ENCODE peak calls at places on chromosomes 5 and 9, in four cellular contexts. H is lower lobe of right lung, R is neural crest cell, U is colonic mucosa. V is an unnamed sample.

GRCh38 chr9:24381205-24381604 is 164.5 kb downstream of the IZUMO3 start:
- DNase-seq in H (no peak), R (no peak), U (no peak), V (no peak)

GRCh38 chr5:10726913-10727517 is 34.0 kb downstream of the DAP start:
- DNase-seq in R (no peak), H (no peak), U (no peak), V (no peak)

GRCh38 chr9:34589656-34590375 is at the start of gene CNTFR:
- DNase-seq in R (no peak), U (peak; percentile 34), H (peak; percentile 46), V (peak; percentile 88)

GRCh38 chr5:116982035-116982434 is 407.4 kb upstream of the SEMA6A start:
- DNase-seq in R (no peak), U (no peak), H (no peak), V (no peak)

GRCh38 chr9:114664181-114664580 is 6.6 kb upstream of the TEX53 start:
- DNase-seq in R (no peak), U (no peak), H (no peak), V (no peak)

GRCh38 chr5:6718161-6718681 is 5.0 kb downstream of the TENT4A start:
- DNase-seq in H (no peak), U (peak; percentile 12), R (no peak), V (no peak)

GRCh38 chr5:10288600-10289213 is 19.0 kb downstream of the CMBL start:
- DNase-seq in R (no peak), H (peak; percentile 87), U (peak; percentile 94), V (no peak)

GRCh38 chr9:613771-614347 is 227.6 kb upstream of the DMRT1 start:
- DNase-seq in R (peak; percentile 44), U (peak; percentile 67), H (peak; percentile 76), V (no peak)

GRCh38 chr5:10481241-10481932 is 39.7 kb downstream of the ROPN1L start:
- DNase-seq in R (no peak), U (peak; percentile 38), H (no peak), V (no peak)

GRCh38 chr9:116904165-116904564 is 217.1 kb downstream of the TRIM32 start:
- DNase-seq in R (no peak), H (no peak), U (no peak), V (no peak)

GRCh38 chr9:70561805-70562395 is 147.4 kb upstream of the KLF9 start:
- DNase-seq in U (no peak), H (no peak), R (no peak), V (no peak)

GRCh38 chr5:31921852-31922305 is 252.2 kb downstream of the GOLPH3 start:
- DNase-seq in U (no peak), H (no peak), R (no peak), V (no peak)

GRCh38 chr9:134868751-134869553 is 11.7 kb upstream of the FCN2 start:
- DNase-seq in H (no peak), R (no peak), U (no peak), V (no peak)

GRCh38 chr5:36573441-36573840 is 33.0 kb upstream of the SLC1A3 start:
- DNase-seq in R (no peak), U (no peak), H (no peak), V (no peak)

GRCh38 chr9:90919883-90920282 is 118.3 kb downstream of the SYK start:
- DNase-seq in H (no peak), U (no peak), R (no peak), V (no peak)

GRCh38 chr5:75611324-75612210 is at the start of gene ANKDD1B:
- DNase-seq in R (peak; percentile 41), H (peak; percentile 65), U (peak; percentile 54), V (no peak)

GRCh38 chr5:109063223-109063622 is 315.5 kb downstream of the FER start:
- DNase-seq in R (no peak), U (no peak), H (no peak), V (no peak)

GRCh38 chr5:61941637-61942036 is 364.4 kb upstream of the KIF2A start:
- DNase-seq in U (no peak), H (no peak), R (no peak), V (no peak)

GRCh38 chr5:137622850-137623249 is 113.0 kb downstream of the KLHL3 start:
- DNase-seq in R (no peak), H (peak; percentile 87), U (no peak), V (no peak)

GRCh38 chr5:145551714-145552113 is 283.4 kb downstream of the PRELID2 start:
- DNase-seq in H (no peak), R (no peak), U (no peak), V (no peak)

GRCh38 chr9:99000480-99001395 is 57.0 kb downstream of the COL15A1 start:
- DNase-seq in R (peak; percentile 29), U (peak; percentile 50), H (peak; percentile 71), V (peak; percentile 38)

GRCh38 chr5:14155075-14155474 is 11.9 kb downstream of the TRIO start:
- DNase-seq in U (no peak), R (no peak), H (no peak), V (no peak)

GRCh38 chr5:65100846-65101678 is 332.3 kb downstream of the CWC27 start:
- DNase-seq in U (peak; percentile 69), R (peak; percentile 20), H (peak; percentile 49), V (no peak)

GRCh38 chr9:114312513-114312875 is 10.4 kb upstream of the ORM1 start:
- DNase-seq in H (no peak), R (no peak), U (no peak), V (no peak)

GRCh38 chr9:86809151-86809550 is 138.2 kb downstream of the GAS1 start:
- DNase-seq in R (no peak), H (no peak), U (no peak), V (no peak)

GRCh38 chr5:53038196-53038847 is 49.2 kb downstream of the ITGA2 start:
- DNase-seq in R (no peak), H (no peak), U (no peak), V (no peak)

GRCh38 chr9:22683393-22684075 is 236.9 kb downstream of the DMRTA1 start:
- DNase-seq in U (no peak), R (no peak), H (no peak), V (no peak)

GRCh38 chr9:90070056-90070455 is 465.2 kb downstream of the GADD45G start:
- DNase-seq in H (no peak), R (no peak), U (no peak), V (no peak)

GRCh38 chr5:135242021-135242480 is 157.0 kb downstream of the MACROH2A1 start:
- DNase-seq in U (peak; percentile 15), R (no peak), H (peak; percentile 56), V (no peak)

GRCh38 chr5:142819816-142820215 is 49.6 kb downstream of the ARHGAP26 start:
- DNase-seq in R (no peak), H (no peak), U (no peak), V (no peak)

GRCh38 chr9:81536242-81537025 is 152.9 kb downstream of the TLE1 start:
- DNase-seq in U (no peak), H (no peak), R (no peak), V (no peak)

GRCh38 chr9:33480094-33480493 is 6.4 kb upstream of the NOL6 start:
- DNase-seq in R (no peak), H (no peak), U (no peak), V (no peak)

GRCh38 chr9:101536938-101537337 is 3.3 kb downstream of the RNF20 start:
- DNase-seq in U (no peak), R (peak; percentile 23), H (no peak), V (no peak)

GRCh38 chr5:82597437-82597836 is 319.3 kb upstream of the RPS23 start:
- DNase-seq in U (no peak), H (no peak), R (no peak), V (no peak)
- TF ChIP-seq CTCF in U (no peak), H (no peak), R (peak; percentile 24), V (peak; percentile 15)

GRCh38 chr9:123268240-123268949 is at the start of gene STRBP:
- DNase-seq in U (peak; percentile 91), R (peak; percentile 81), H (peak; percentile 94), V (peak; percentile 92)
- TF ChIP-seq CTCF in U (no peak), R (no peak), H (no peak), V (peak; percentile 5)

DNA sequence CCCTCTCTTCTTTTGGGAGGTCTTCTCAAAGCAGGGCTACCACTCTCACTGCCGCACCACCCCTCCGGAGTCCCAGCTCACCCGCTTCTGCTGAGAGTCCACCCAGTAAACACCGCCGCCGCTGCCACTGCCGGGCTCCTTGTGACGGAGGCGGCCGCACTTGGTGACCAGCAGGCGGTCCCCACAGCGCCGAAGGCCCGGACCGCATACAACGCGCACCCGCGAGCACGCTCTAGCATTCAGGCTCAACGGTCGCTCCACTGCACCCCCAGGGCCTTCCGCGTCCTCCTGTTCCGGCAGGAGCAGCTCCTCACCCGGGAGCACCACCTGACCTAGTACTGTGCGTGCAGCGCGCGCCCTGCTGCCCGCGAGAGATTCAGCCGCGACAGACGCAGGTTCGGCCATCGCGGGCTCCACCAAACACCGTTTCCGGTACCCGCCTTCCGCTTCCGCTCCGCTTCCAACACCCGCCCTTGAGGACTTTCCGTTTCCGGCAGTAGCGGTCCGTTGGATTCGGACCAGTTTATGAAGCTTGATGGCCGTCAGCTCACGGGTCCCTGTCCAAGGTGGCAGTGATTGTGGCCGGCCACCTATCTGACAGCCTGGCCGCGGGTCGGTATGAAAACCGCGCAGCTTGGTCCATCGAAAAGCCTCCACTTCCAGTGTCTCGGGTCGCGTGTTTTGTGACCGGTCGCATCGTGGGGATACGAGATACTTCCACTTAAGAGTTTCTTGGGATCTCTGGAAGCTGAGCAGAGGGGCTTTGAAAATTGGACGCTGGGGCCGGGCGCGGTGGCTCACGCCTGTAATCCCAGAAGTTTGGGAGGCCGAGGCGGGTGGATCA is at the start of gene EXOSC3:
- DNase-seq in R (peak; percentile 80), H (peak; percentile 94), U (peak; percentile 92), V (peak; percentile 74)
- TF ChIP-seq CTCF in R (peak; percentile 49), H (peak; percentile 18), U (no peak), V (peak; percentile 17)

DNA sequence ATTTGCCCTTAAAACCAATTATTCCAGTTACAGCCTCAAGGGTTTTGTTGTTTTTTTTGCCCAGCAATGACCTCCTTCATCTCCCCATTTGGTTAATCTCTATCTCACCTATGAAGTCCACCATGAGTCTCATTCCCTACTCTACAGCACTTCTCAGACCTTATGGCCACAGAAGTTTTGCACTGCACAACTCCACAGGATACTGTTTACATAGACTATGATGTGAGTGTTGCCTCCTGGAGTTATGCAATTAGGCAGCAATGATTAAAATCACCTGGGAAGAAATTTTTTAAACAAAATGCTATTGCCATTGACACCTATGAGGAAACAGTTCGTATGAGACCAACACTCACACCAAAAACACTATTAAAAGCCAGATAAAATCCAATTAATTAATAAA is 39.7 kb downstream of the ZDHHC21 start:
- DNase-seq in U (no peak), R (no peak), H (no peak), V (no peak)
- TF ChIP-seq CTCF in U (no peak), R (no peak), H (no peak), V (no peak)